ENCODE peak calls at places on chromosome 1, in six cellular contexts. Y is foreskin keratinocyte; P is CD8-positive, alpha-beta T cell; E is thoracic aorta; Z is astrocyte of the spinal cord; G is MM.1S. L is an unnamed sample.

GRCh38 chr1:31583995-31584868 is 7.9 kb downstream of the TINAGL1 start:
- DNase-seq in P (no peak), Y (no peak), G (no peak), E (peak; percentile 67), Z (peak; percentile 57), L (no peak)

GRCh38 chr1:164801791-164802572 is 243.0 kb downstream of the PBX1 start:
- DNase-seq in G (no peak), E (no peak), Y (no peak), Z (no peak), P (no peak), L (no peak)

GRCh38 chr1:156896490-156897033 is 3.0 kb downstream of the PEAR1 start:
- DNase-seq in Y (peak; percentile 93), E (no peak), G (no peak), Z (peak; percentile 85), P (no peak), L (no peak)

GRCh38 chr1:20216574-20216973 is 30.3 kb upstream of the PLA2G2C start:
- DNase-seq in Z (peak; percentile 5), G (peak; percentile 26), E (no peak), P (no peak), Y (no peak), L (no peak)

GRCh38 chr1:24673336-24673735 is 30.2 kb downstream of the SRRM1 start:
- DNase-seq in Z (peak; percentile 16), E (no peak), Y (peak; percentile 23), P (no peak), G (no peak), L (no peak)

GRCh38 chr1:214332950-214333798 is 52.2 kb downstream of the SMYD2 start:
- DNase-seq in P (peak; percentile 29), Z (peak; percentile 68), G (peak; percentile 49), Y (no peak), E (no peak), L (peak; percentile 35)

GRCh38 chr1:248862695-248863010 is 3.8 kb upstream of the ZNF692 start:
- DNase-seq in P (no peak), Y (no peak), E (no peak), Z (no peak), G (no peak), L (no peak)

GRCh38 chr1:31856140-31856539 is 40.3 kb upstream of the SPOCD1 start:
- DNase-seq in Z (no peak), E (no peak), G (no peak), P (no peak), Y (no peak), L (no peak)

GRCh38 chr1:229381234-229381633 is 38.4 kb upstream of the CCSAP start:
- DNase-seq in Z (no peak), Y (no peak), E (no peak), P (no peak), G (no peak), L (no peak)
- TF ChIP-seq CTCF in Z (no peak), Y (peak; percentile 8), E (no peak), P (no peak), G (no peak), L (no peak)

DNA sequence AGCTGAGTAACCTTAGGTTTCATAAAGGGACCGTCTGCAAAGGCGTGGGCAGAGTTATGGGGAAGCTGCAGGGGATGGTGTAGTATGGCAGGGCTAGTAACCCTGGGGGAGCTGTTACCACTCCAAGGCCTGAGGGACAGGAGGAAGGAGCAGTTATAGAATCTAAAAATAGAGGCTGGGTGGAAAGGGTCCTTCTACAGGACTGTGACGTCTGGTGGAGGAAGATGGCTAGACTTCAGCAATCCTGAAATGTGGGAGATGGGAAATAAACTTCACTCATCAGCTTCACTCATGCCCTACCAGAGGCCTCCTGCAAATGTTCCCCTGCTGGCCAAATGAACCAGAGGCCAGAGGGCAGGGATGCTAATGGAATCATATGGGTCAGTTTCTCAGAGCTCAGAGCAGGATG is 46.1 kb downstream of the DAB1 start:
- DNase-seq in P (no peak), E (no peak), Z (no peak), G (no peak), Y (no peak), L (no peak)
- TF ChIP-seq CTCF in P (no peak), E (no peak), Z (no peak), G (no peak), Y (no peak), L (no peak)

DNA sequence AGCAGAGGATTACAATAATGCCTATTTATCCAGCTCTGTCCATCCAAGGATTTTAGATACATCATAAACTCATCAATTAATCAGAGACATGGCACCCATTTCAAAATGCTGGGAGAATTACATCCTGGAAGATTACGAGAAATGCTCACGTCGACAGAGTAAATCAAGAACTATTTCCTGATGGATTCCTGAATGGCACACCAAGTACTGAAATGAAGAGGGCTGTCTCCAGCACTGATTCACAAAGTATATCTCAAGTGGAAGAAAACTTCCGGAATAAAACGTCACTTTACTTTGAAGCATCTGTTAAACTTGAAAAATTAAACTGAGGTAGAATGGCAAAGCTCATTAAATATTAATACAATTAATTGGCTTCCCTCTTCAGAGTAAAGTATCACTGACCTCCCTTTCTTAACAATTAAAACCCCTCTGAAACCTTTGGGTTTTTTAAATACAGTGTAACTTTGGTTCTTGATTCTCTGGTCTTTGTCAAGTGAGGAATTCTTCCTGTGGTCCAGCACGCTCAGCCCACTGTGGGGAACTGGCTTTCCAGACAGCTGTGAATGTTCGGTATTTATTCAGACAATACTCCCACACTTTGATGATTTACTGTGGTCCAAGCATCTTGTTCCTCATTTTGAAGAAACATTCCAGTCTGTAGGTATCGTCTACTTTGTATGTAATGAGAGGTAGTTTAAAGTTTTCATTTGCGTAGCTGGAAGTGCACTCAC is 288.0 kb downstream of the NFIA start:
- DNase-seq in Z (no peak), P (no peak), Y (no peak), E (no peak), G (no peak), L (no peak)
- TF ChIP-seq CTCF in Z (no peak), P (no peak), Y (no peak), E (no peak), G (no peak), L (no peak)

GRCh38 chr1:213281610-213282316 is 230.7 kb downstream of the RPS6KC1 start:
- DNase-seq in P (no peak), Z (no peak), G (no peak), Y (no peak), E (no peak), L (no peak)

GRCh38 chr1:213284626-213285025 is 233.6 kb downstream of the RPS6KC1 start:
- DNase-seq in E (no peak), G (no peak), P (no peak), Z (peak; percentile 73), Y (peak; percentile 3), L (no peak)

GRCh38 chr1:213287987-213288386 is 236.9 kb downstream of the RPS6KC1 start:
- DNase-seq in E (no peak), Z (no peak), Y (peak; percentile 1), P (no peak), G (no peak), L (no peak)

GRCh38 chr1:213286235-213286634 is 235.2 kb downstream of the RPS6KC1 start:
- DNase-seq in E (no peak), P (no peak), Z (no peak), Y (no peak), G (no peak), L (no peak)
- TF ChIP-seq CTCF in E (no peak), P (no peak), Z (peak; percentile 20), Y (peak; percentile 38), G (peak; percentile 28), L (peak; percentile 25)

GRCh38 chr1:228004887-228005462 is 1.8 kb upstream of the WNT3A start:
- DNase-seq in G (no peak), Y (no peak), P (no peak), Z (no peak), E (no peak), L (no peak)

GRCh38 chr1:228003461-228004330 is 3.1 kb upstream of the WNT3A start:
- DNase-seq in P (no peak), G (no peak), Y (no peak), Z (no peak), E (no peak), L (no peak)

GRCh38 chr1:228005511-228006033 is 1.2 kb upstream of the WNT3A start:
- DNase-seq in Z (no peak), E (no peak), P (no peak), G (no peak), Y (no peak), L (no peak)

GRCh38 chr1:228002792-228003191 is 4.0 kb upstream of the WNT3A start:
- DNase-seq in G (no peak), E (no peak), Y (no peak), P (no peak), Z (no peak), L (no peak)

GRCh38 chr1:228004331-228004871 is 2.4 kb upstream of the WNT3A start:
- DNase-seq in E (no peak), P (peak; percentile 13), Y (no peak), G (peak; percentile 60), Z (no peak), L (peak; percentile 37)
- TF ChIP-seq CTCF in E (no peak), P (no peak), Y (peak; percentile 72), G (peak; percentile 79), Z (peak; percentile 44), L (no peak)

GRCh38 chr1:9069324-9070100 is at the start of gene SLC2A5:
- DNase-seq in Z (no peak), P (no peak), G (peak; percentile 53), Y (no peak), E (no peak), L (no peak)

GRCh38 chr1:9070421-9071015 is 1.1 kb upstream of the SLC2A5 start:
- DNase-seq in P (no peak), G (no peak), Y (no peak), E (no peak), Z (no peak), L (no peak)

GRCh38 chr1:9075023-9075422 is 5.6 kb upstream of the SLC2A5 start:
- DNase-seq in Y (peak; percentile 62), E (no peak), Z (no peak), P (no peak), G (no peak), L (no peak)

GRCh38 chr1:9071554-9072235 is 2.3 kb upstream of the SLC2A5 start:
- DNase-seq in P (no peak), E (no peak), Y (no peak), Z (no peak), G (no peak), L (no peak)

DNA sequence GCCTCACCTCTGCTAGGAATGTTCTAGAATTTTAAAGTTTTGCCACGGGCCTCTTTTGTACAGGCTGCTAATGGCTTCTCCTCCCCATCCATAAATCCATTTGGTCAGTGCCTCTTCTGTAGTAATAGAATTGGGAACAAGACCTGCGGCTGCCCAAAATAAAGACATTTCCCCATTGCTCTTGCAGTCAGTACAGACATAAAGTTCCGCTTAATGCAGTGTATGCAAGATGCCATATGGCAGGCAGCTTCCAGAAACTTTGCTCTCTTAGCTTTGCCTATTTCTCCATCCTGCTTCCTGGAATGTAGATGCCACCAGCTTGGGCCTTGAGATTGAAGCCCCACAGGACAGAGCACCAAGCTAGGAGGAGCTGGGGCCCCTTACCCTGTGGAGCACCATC is 3.7 kb upstream of the SLC2A5 start:
- DNase-seq in Z (no peak), G (no peak), P (no peak), Y (no peak), E (no peak), L (no peak)
- TF ChIP-seq CTCF in Z (no peak), G (no peak), P (no peak), Y (no peak), E (no peak), L (no peak)

GRCh38 chr1:181588631-181589030 is 105.3 kb downstream of the CACNA1E start:
- DNase-seq in G (no peak), P (no peak), E (no peak), Z (no peak), Y (peak; percentile 66), L (no peak)

GRCh38 chr1:181587870-181588438 is 104.6 kb downstream of the CACNA1E start:
- DNase-seq in Z (no peak), Y (no peak), P (no peak), E (no peak), G (no peak), L (no peak)

GRCh38 chr1:181583598-181583997 is 100.3 kb downstream of the CACNA1E start:
- DNase-seq in Y (no peak), Z (no peak), G (no peak), E (no peak), P (no peak), L (no peak)
- TF ChIP-seq CTCF in Y (peak; percentile 35), Z (no peak), G (no peak), E (no peak), P (no peak), L (peak; percentile 25)